ENCODE peak calls at places on chromosome 21, in nine cellular contexts. S is HCT116, F is sigmoid colon, P is A549, A is prostate gland, Q is testis, K is stomach, B is right lobe of liver, H is IMR-90. Z is an unnamed sample.

GRCh38 chr21:46621457-46622182 is 13.9 kb upstream of the PRMT2 start:
- DNase-seq in S (no peak), F (peak; percentile 71), P (no peak), A (no peak), Q (peak; percentile 62), K (no peak), B (no peak), H (no peak), Z (no peak)

GRCh38 chr21:38148046-38148445 is 108.7 kb upstream of the KCNJ15 start:
- DNase-seq in S (no peak), F (no peak), P (peak; percentile 14), A (no peak), Q (no peak), K (no peak), B (no peak), H (no peak), Z (no peak)

GRCh38 chr21:33492571-33492970 is 1.1 kb upstream of the DNAJC28 start:
- DNase-seq in S (no peak), F (no peak), P (no peak), A (no peak), Q (no peak), K (no peak), B (no peak), H (peak; percentile 57), Z (peak; percentile 12)

GRCh38 chr21:24223625-24224024 is 1383.7 kb downstream of the MRPL39 start:
- DNase-seq in S (no peak), F (no peak), P (no peak), A (no peak), Q (no peak), K (no peak), B (no peak), H (peak; percentile 37), Z (no peak)

GRCh38 chr21:39022035-39022900 is 161.0 kb downstream of the PSMG1 start:
- DNase-seq in S (no peak), F (peak; percentile 64), P (no peak), A (no peak), Q (no peak), K (no peak), B (no peak), H (no peak), Z (no peak)

GRCh38 chr21:36990508-36991205 is 15.8 kb upstream of the RIPPLY3 start:
- DNase-seq in S (no peak), F (no peak), P (no peak), A (no peak), Q (no peak), K (no peak), B (no peak), H (no peak), Z (no peak)

GRCh38 chr21:29148535-29148934 is 18.1 kb downstream of the MAP3K7CL start:
- DNase-seq in S (no peak), F (no peak), P (no peak), A (peak; percentile 47), Q (peak; percentile 42), K (no peak), B (no peak), H (peak; percentile 64), Z (no peak)

GRCh38 chr21:46161800-46162592 is 6.6 kb upstream of the FTCD start:
- DNase-seq in S (no peak), F (peak; percentile 44), P (no peak), A (peak; percentile 60), Q (peak; percentile 12), K (no peak), B (no peak), H (no peak), Z (no peak)

GRCh38 chr21:38326899-38327298 is 70.1 kb downstream of the KCNJ15 start:
- DNase-seq in S (no peak), F (no peak), P (no peak), A (no peak), Q (no peak), K (no peak), B (no peak), H (no peak), Z (no peak)

GRCh38 chr21:36431252-36431651 is 46.1 kb downstream of the CHAF1B start:
- DNase-seq in S (no peak), F (no peak), P (no peak), A (no peak), Q (no peak), K (no peak), B (no peak), H (no peak), Z (no peak)

GRCh38 chr21:29078884-29079765 is 5.7 kb upstream of the CCT8 start:
- DNase-seq in S (no peak), F (no peak), P (no peak), A (no peak), Q (no peak), K (no peak), B (no peak), H (no peak), Z (peak; percentile 31)

GRCh38 chr21:33334824-33335223 is 10.1 kb downstream of the IFNAR1 start:
- DNase-seq in S (no peak), F (no peak), P (no peak), A (no peak), Q (no peak), K (no peak), B (no peak), H (no peak), Z (no peak)

GRCh38 chr21:21046063-21046462 is 47.9 kb downstream of the NCAM2 start:
- DNase-seq in S (no peak), F (no peak), P (no peak), A (no peak), Q (no peak), K (no peak), B (no peak), H (no peak), Z (no peak)

GRCh38 chr21:45945066-45945867 is 36.3 kb upstream of the COL6A1 start:
- DNase-seq in S (no peak), F (no peak), P (no peak), A (no peak), Q (no peak), K (no peak), B (no peak), H (no peak), Z (no peak)

GRCh38 chr21:42062543-42063022 is 8.5 kb upstream of the UMODL1 start:
- DNase-seq in S (no peak), F (no peak), P (no peak), A (no peak), Q (peak; percentile 28), K (peak; percentile 56), B (no peak), H (no peak), Z (peak; percentile 26)
- TF ChIP-seq POLR2A in S (no peak), F (no peak), P (no peak), A (no peak), Q (no peak), K (no peak), B (no peak), H (no peak), Z (peak; percentile 21)

DNA sequence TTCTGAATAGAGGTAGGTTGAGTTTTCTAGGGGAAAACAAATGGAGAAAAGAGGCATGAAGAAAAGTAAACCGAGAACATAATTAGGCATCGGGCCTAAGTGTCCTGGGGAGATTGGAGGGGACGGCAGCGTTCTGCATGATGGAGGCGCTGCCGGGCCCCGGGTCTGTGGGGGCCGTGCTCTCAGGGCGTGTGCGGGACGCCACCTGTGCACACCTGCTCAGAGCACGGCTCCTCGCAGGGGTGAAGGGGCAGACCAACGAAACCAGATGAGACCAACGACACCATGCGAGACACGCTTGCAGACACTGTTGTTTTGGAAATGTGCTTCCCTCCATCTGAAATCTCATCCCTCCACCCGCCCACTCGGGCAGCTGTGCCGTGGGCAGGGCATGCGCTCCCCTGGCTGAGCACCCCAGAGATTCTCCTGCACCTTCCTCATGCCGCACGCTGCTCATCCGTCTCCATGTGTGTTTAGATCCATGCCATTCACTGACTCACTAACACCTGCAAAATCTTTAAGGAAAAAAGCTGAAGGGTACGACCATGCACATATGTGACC is 28.2 kb upstream of the TRAPPC10 start:
- DNase-seq in S (no peak), F (no peak), P (no peak), A (no peak), Q (no peak), K (no peak), B (no peak), H (no peak), Z (no peak)
- H3K4me1 ChIP-seq in S (no peaks in the 10 kb centered on the region), F (no peaks in the 10 kb centered on the region), P (no peaks in the 10 kb centered on the region), A (no peaks in the 10 kb centered on the region), Q (peaks cover 9% of the 10 kb centered on the region), K (peaks cover 5% of the 10 kb centered on the region), B (no peaks in the 10 kb centered on the region), H (no peaks in the 10 kb centered on the region), Z (no peaks in the 10 kb centered on the region)

GRCh38 chr21:43734830-43735229 is 15.9 kb downstream of the PDXK start:
- DNase-seq in S (no peak), F (peak; percentile 62), P (no peak), A (peak; percentile 63), Q (peak; percentile 79), K (peak; percentile 54), B (no peak), H (peak; percentile 67), Z (no peak)
- TF ChIP-seq POLR2A in S (no peak), F (no peak), P (no peak), A (no peak), Q (no peak), K (no peak), B (no peak), H (no peak), Z (no peak)

GRCh38 chr21:25859264-25859931 is 124.6 kb downstream of the GABPA start:
- DNase-seq in S (no peak), F (no peak), P (no peak), A (no peak), Q (no peak), K (no peak), B (no peak), H (peak; percentile 84), Z (no peak)
- H3K4me1 ChIP-seq in S (no peaks in the 10 kb centered on the region), F (peaks cover 22% of the 10 kb centered on the region), P (no peaks in the 10 kb centered on the region), A (no peaks in the 10 kb centered on the region), Q (no peaks in the 10 kb centered on the region), K (no peaks in the 10 kb centered on the region), B (peaks cover 19% of the 10 kb centered on the region), H (peaks cover 5% of the 10 kb centered on the region), Z (no peaks in the 10 kb centered on the region)

DNA sequence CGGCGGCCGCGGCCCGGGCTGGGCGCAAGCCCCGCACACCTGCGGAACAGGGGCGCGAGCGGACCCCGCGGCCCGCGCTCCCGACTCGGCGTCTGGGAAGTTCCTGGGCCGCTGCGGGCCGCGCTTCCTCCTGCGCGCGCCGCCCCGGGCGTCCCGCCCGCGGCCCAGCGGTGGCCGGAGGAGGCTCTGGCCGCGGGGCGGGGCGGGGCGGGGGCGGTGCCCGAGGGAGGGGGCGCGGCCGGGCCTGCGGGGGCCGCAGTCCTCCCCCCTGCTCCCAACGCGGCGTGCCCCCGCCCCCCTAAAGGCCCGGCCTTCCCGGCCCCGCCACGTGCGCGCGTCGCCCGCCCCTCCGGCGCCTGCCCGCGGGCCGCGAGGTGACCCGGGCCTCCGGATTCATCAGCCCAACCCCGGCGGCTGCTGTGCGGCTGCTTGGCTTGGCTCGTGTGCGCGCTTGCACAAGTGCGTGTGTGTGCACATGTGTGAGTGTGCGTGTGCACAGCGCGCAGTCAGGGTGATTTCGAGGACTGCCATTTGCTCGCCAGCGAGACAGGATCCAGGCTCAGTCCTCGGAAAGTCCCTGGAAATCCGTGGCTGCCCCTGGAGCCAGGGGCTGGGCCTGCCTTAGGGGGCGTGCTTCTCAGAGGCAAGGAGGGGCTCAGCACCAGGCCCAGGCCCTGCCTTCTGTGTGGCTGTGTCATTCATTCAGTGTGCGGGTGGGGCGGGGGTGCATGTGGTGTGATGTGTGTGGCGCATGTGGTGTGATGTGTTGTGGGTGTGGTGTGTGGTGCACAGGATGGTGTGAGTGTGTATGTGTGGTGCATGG is at the start of gene C2CD2:
- DNase-seq in S (no peak), F (peak; percentile 83), P (peak; percentile 64), A (no peak), Q (no peak), K (peak; percentile 72), B (peak; percentile 82), H (peak; percentile 73), Z (peak; percentile 74)
- TF ChIP-seq POLR2A in S (peak; percentile 59), F (no peak), P (peak; percentile 35), A (no peak), Q (no peak), K (no peak), B (peak; percentile 70), H (peak; percentile 83), Z (peak; percentile 5)

GRCh38 chr21:44461005-44461404 is 5.7 kb downstream of the LRRC3 start:
- DNase-seq in S (no peak), F (peak; percentile 53), P (no peak), A (no peak), Q (no peak), K (no peak), B (peak; percentile 48), H (no peak), Z (no peak)
- H3K4me1 ChIP-seq in S (peaks cover 5% of the 10 kb centered on the region), F (peaks cover 24% of the 10 kb centered on the region), P (peaks cover 3% of the 10 kb centered on the region), A (no peaks in the 10 kb centered on the region), Q (peaks cover 2% of the 10 kb centered on the region), K (peaks cover 22% of the 10 kb centered on the region), B (peaks cover 42% of the 10 kb centered on the region), H (no peaks in the 10 kb centered on the region), Z (peaks cover 5% of the 10 kb centered on the region)

Z was measured in body of pancreas.